ENCODE peak calls at places on chromosomes 6 and 20, in four cellular contexts. O is IMR-90; G is CD8-positive, alpha-beta T cell; T is heart right ventricle. R is an unnamed sample.

GRCh38 chr20:12748359-12748994 is 260.3 kb upstream of the SPTLC3 start:
- DNase-seq in G (no peak), T (no peak), O (no peak), R (no peak)

GRCh38 chr20:61253264-61253639 is 1.2 kb downstream of the CDH4 start:
- DNase-seq in G (no peak), T (no peak), O (peak; percentile 45), R (no peak)

GRCh38 chr20:50848846-50849673 is 54.2 kb downstream of the BCAS4 start:
- DNase-seq in O (no peak), G (no peak), T (no peak), R (no peak)

GRCh38 chr6:89489078-89489477 is 56.1 kb downstream of the ANKRD6 start:
- DNase-seq in T (no peak), O (no peak), G (no peak), R (no peak)

GRCh38 chr6:147000545-147001488 is 203.4 kb upstream of the STXBP5 start:
- DNase-seq in T (no peak), O (peak; percentile 79), G (no peak), R (no peak)

GRCh38 chr6:57138026-57138425 is 34.1 kb upstream of the BAG2 start:
- DNase-seq in T (no peak), O (no peak), G (no peak), R (no peak)

GRCh38 chr6:138817799-138818198 is 21.9 kb downstream of the ECT2L start:
- DNase-seq in O (peak; percentile 81), G (no peak), T (no peak), R (no peak)

GRCh38 chr6:116111552-116112528 is 11.2 kb downstream of the NT5DC1 start:
- DNase-seq in T (no peak), O (peak; percentile 44), G (no peak), R (no peak)

GRCh38 chr20:51688600-51688999 is 79.6 kb downstream of the ATP9A start:
- DNase-seq in T (no peak), G (no peak), O (no peak), R (no peak)

GRCh38 chr20:17215167-17215566 is 11.7 kb upstream of the PCSK2 start:
- DNase-seq in G (no peak), T (no peak), O (no peak), R (no peak)

GRCh38 chr6:1611572-1612385 is 2.1 kb downstream of the FOXC1 start:
- DNase-seq in T (no peak), O (peak; percentile 53), G (no peak), R (no peak)

GRCh38 chr6:152094992-152095592 is 287.6 kb downstream of the ESR1 start:
- DNase-seq in O (peak; percentile 100), T (peak; percentile 64), G (no peak), R (peak; percentile 93)

GRCh38 chr6:3422457-3422816 is 34.4 kb downstream of the SLC22A23 start:
- DNase-seq in T (no peak), O (no peak), G (no peak), R (no peak)
- H3K4me1 ChIP-seq in T (no peaks in the 10 kb centered on the region), O (no peaks in the 10 kb centered on the region), G (no peaks in the 10 kb centered on the region), R (no peaks in the 10 kb centered on the region)

GRCh38 chr20:49562341-49563014 is 5.5 kb downstream of the PTGIS start:
- DNase-seq in T (peak; percentile 89), O (peak; percentile 84), G (no peak), R (peak; percentile 94)
- H3K27ac ChIP-seq in T (peak overlapping the region; percentile 68), O (peak overlapping the region; percentile 31), G (no peak overlapping the region), R (peak overlapping the region; percentile 99)

DNA sequence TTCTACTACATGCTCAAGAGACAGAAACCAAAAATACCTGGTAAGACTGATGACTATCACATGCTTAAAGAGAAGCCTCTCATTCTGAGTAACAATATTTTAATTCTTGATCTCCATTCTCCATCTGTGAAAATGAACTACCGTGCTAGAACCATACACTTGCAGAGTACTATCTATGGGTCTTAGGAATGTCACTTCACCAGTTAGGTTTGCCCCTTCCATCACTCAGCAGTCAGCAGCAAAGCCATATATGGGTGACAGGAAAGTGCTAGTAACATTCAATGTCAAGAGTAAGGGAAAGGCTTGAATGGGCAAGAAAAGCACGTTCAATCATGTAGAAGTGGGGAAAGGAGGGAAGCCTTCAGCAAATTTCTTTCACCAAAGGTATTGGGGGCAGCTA is 2.3 kb downstream of the DNAAF9 start:
- DNase-seq in O (no peak), G (no peak), T (no peak), R (no peak)
- H3K4me3 ChIP-seq in O (no peak overlapping the region), G (no peak overlapping the region), T (no peak overlapping the region), R (no peak overlapping the region)

DNA sequence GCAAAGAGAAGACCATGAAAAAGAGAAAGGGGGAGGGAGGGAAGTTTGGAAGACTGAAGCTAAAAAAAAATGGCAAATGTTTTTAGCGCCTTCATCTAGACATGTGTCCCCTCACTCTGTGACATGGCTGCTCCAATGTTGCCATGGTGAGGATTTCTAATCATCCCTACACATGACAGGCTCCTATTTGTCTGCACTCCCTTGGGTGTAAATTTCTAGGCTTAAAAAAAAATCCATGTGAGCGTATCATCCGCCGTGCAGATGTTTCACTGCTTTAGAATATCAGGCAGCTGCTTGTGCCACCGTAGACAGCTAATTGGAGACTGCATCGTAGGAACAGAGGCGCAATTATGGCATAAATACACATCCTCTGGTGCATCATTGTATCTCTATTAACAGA is 761.2 kb upstream of the MMS22L start:
- DNase-seq in G (no peak), O (no peak), T (no peak), R (no peak)
- H3K4me1 ChIP-seq in G (no peaks in the 10 kb centered on the region), O (no peaks in the 10 kb centered on the region), T (no peaks in the 10 kb centered on the region), R (no peaks in the 10 kb centered on the region)

DNA sequence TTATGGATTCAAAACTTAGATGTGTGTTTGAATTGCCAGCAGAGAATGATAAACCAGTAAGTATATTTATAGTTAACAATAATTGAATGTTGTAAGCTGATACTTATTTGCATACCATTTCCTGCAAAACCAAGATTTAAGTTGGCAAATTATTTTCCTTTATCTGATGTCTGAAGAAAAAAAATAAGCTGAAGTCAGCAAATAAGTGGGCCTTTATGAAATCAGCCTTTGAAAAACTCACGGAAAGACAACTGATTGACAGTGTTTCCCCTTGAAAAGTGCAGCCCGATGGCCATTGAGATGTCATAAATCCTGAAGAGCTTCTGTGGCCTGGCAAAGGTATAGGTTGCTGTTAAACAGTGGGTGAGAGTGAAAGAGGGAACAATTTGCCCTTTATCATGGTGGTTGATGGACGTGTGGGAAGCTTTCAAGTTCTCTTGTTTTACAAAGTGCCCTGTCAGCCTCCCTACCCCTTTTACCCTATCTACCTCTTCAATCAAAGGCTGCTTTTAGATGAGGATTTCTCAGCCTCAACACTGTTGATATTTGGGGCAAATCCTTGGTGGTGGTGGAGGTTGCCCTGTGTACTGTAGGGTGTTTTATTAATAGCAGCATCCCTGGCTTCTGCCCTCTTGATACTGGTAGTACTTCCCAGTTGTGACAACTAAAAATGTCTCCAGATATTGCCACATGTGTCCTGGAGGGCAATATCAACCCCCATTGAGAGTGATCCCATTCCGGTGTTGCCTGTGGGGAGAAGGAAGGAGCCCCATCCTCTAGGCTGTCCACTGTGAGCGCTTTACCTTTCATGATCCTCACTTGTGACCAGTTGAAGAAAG is 50.2 kb downstream of the VAPB start:
- DNase-seq in O (no peak), G (no peak), T (no peak), R (no peak)
- H3K27ac ChIP-seq in O (no peak overlapping the region), G (no peak overlapping the region), T (peak overlapping the region; percentile 67), R (no peak overlapping the region)

DNA sequence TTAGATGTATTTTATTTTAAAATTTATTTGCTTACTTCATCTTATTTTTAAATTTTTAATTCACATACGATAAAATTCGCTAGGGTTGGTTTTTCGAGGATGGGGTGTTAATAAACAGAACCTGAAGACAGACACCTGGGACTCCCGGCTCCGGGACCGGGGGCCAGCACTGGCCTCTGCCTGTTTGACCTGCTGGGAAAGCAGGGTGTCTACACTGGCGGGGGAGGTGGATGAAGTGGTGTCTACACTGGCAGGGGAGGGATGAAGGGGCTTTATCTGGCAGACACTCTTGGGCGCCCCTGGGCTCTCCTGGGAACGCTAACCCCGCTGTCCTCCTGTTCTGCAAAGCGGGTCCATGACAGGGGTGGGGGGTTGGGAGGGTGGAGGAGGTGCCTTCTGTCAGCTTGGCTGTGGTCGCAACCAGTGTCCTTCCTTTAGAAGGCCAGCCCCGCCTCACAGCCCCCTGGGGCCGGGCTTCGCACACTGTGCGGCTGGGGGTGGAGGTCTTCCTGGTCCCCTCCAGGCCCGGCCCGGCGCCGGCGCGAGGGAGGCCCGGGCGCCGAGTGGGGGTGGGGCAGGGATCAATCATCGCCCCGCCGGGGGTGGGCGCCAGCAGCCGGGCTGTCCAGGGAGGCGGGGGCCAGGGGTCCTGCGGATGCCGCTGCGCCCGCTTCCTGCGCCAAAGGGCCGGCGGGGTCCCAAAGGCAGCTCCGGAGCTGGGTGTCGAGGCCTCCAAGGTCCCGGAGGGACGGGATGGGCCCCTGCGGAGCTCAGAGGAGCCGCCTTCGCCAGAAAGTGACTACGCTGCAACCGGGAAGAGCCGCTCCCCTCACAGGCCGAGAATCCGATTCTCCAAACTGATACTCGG is 1.8 kb downstream of the GATA5 start:
- DNase-seq in G (no peak), O (no peak), T (no peak), R (no peak)
- H3K4me3 ChIP-seq in G (no peak overlapping the region), O (no peak overlapping the region), T (no peak overlapping the region), R (no peak overlapping the region)

DNA sequence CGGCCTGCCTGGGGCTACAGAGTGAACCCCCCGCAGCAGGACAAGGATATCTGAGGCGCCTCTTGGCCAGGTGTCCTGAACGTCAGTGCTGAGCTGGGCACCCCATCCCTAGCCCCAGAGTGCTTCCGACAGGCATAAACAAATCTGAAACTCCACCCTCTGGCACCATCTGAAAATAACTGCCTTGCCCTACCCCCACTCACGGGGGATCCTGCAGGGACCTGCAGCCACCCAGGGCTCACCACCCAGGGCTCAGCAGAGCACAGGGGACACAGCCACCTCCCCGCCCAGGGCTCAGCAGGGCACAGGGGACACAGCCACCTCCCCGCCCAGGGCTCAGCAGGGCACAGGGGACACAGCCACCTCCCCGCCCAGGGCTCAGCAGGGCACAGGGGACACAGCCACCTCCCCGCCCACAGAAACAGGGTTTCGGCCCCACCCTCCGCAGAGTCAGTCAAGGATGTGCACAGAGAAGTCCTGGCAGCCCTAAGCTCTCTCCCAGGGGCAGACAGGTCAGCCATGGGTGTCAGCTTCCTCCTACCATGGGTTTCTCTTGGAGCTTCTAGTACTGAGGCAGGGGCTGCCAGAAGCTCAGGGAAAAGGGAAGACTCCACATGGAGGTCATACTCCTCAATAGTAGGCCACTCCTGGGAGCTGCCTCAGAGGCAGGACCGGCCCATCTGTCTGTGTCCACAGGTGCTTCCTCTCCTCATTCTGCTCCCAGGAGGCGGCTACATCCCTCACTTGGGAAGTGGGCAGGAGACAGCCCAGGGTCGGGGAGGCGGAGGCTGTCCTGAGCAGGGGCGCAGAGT is 4.6 kb downstream of the UCKL1 start:
- DNase-seq in O (no peak), T (peak; percentile 61), G (no peak), R (no peak)
- H3K4me1 ChIP-seq in O (peaks cover 42% of the 10 kb centered on the region), T (peaks cover 41% of the 10 kb centered on the region), G (peaks cover 51% of the 10 kb centered on the region), R (no peaks in the 10 kb centered on the region)

GRCh38 chr6:111986651-111987050 is 67.3 kb upstream of the CCN6 start:
- DNase-seq in O (no peak), T (no peak), G (no peak), R (no peak)

GRCh38 chr6:111988926-111989325 is 65.0 kb upstream of the CCN6 start:
- DNase-seq in G (no peak), O (no peak), T (no peak), R (no peak)

GRCh38 chr6:111985202-111985731 is 68.6 kb upstream of the CCN6 start:
- DNase-seq in G (no peak), T (no peak), O (peak; percentile 96), R (no peak)

GRCh38 chr6:111989743-111990142 is 64.2 kb upstream of the CCN6 start:
- DNase-seq in T (no peak), G (no peak), O (no peak), R (no peak)

DNA sequence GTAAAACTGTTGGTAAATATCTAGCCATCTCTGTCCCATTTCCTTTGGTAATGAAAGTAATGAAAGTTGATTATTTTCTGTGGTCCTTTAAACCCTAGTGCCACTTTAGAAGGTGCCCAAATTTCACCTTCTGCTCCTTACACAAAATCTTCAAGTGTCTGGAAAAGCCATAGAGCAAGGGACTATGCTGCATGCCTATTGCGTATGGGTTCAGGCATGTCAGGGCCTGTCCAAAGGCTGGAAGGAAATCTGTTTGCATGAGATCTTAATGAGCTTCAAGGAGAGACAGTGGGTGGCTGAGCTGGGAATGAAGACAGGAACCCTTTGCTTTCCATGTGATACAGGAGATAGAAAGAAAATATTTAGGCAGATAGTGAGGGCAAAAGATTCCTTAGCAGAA is 66.6 kb upstream of the CCN6 start:
- DNase-seq in G (no peak), T (no peak), O (peak; percentile 50), R (no peak)
- H3K27ac ChIP-seq in G (no peak overlapping the region), T (no peak overlapping the region), O (no peak overlapping the region), R (no peak overlapping the region)